ENCODE peak calls at places on chromosomes 13 and 19, in eight cellular contexts. C is A549, A is GM12878, P is HCT116, G is GM23338, W is HepG2, B is SK-N-SH, S is K562. X is an unnamed sample.
A peak's percentile ranks its signal among the peaks of the same experiment; 100 is the strongest.

GRCh38 chr19:49155005-49155826 is at the start of gene HRC:
- DNase-seq in G (peak; percentile 36), A (no peak), C (no peak), W (peak; percentile 47), B (no peak), P (no peak), S (peak; percentile 90), X (no peak)

GRCh38 chr13:45063261-45063870 is 56.9 kb upstream of the GTF2F2 start:
- DNase-seq in P (no peak), G (no peak), C (no peak), B (no peak), W (no peak), A (no peak), S (no peak), X (no peak)

GRCh38 chr13:26946675-26947342 is 186.2 kb upstream of the GPR12 start:
- DNase-seq in W (peak; percentile 64), B (peak; percentile 48), C (peak; percentile 50), P (peak; percentile 44), G (peak; percentile 74), S (peak; percentile 66), A (peak; percentile 16), X (peak; percentile 41)

GRCh38 chr13:98581971-98582702 is 5.2 kb upstream of the STK24 start:
- DNase-seq in A (no peak), S (no peak), C (no peak), G (no peak), B (no peak), W (no peak), P (no peak), X (no peak)

GRCh38 chr13:41813426-41813825 is 147.5 kb downstream of the VWA8 start:
- DNase-seq in G (no peak), C (no peak), P (no peak), A (no peak), W (no peak), S (no peak), B (no peak), X (no peak)

GRCh38 chr13:77196052-77196618 is 130.8 kb downstream of the MYCBP2 start:
- DNase-seq in W (no peak), B (no peak), A (no peak), C (no peak), P (no peak), S (no peak), G (no peak), X (no peak)

GRCh38 chr13:72884111-72884510 is 102.2 kb downstream of the PIBF1 start:
- DNase-seq in S (no peak), W (no peak), P (no peak), G (no peak), B (no peak), C (no peak), A (no peak), X (no peak)

GRCh38 chr19:56840452-56841193 is at the start of the genes PEG3 and ZIM2:
- DNase-seq in W (peak; percentile 85), B (peak; percentile 76), P (no peak), S (no peak), C (no peak), G (no peak), A (no peak), X (no peak)

GRCh38 chr13:97928306-97928705 is 25.2 kb upstream of the IPO5 start:
- DNase-seq in A (no peak), B (no peak), C (no peak), W (no peak), S (no peak), P (no peak), G (no peak), X (no peak)

GRCh38 chr19:18899624-18900560 is 3.9 kb upstream of the CERS1 start:
- DNase-seq in S (no peak), B (no peak), C (no peak), G (peak; percentile 23), W (no peak), A (no peak), P (no peak), X (no peak)

GRCh38 chr13:48873598-48873997 is 102.1 kb upstream of the FNDC3A start:
- DNase-seq in C (no peak), S (no peak), B (no peak), A (no peak), G (peak; percentile 76), W (no peak), P (no peak), X (no peak)

GRCh38 chr19:33690461-33691427 is 69.0 kb downstream of the CHST8 start:
- DNase-seq in W (no peak), P (no peak), A (no peak), B (peak; percentile 39), G (no peak), C (no peak), S (no peak), X (no peak)

GRCh38 chr13:41639955-41640780 is 182.8 kb downstream of the RGCC start:
- DNase-seq in W (peak; percentile 79), P (no peak), A (no peak), S (no peak), G (no peak), C (no peak), B (no peak), X (no peak)

GRCh38 chr13:74132152-74132767 is 1.9 kb downstream of the KLF12 start:
- DNase-seq in C (no peak), P (no peak), S (no peak), W (peak; percentile 15), B (no peak), G (peak; percentile 21), A (no peak), X (no peak)

GRCh38 chr13:97367427-97367826 is 66.5 kb upstream of the RAP2A start:
- DNase-seq in A (no peak), W (no peak), B (no peak), C (no peak), S (no peak), P (no peak), G (peak; percentile 26), X (no peak)

GRCh38 chr13:79386125-79386822 is 19.8 kb downstream of the RBM26 start:
- DNase-seq in W (no peak), P (no peak), G (no peak), B (no peak), C (no peak), A (no peak), S (no peak), X (no peak)

GRCh38 chr19:995051-995827 is 5.0 kb upstream of the GRIN3B start:
- DNase-seq in B (no peak), S (no peak), A (no peak), G (no peak), P (no peak), W (no peak), C (no peak), X (no peak)

GRCh38 chr13:48165063-48165462 is 67.9 kb upstream of the ITM2B start:
- DNase-seq in C (no peak), S (no peak), W (no peak), P (no peak), G (no peak), B (no peak), A (no peak), X (no peak)

GRCh38 chr13:111115841-111116500 is 861 bp downstream of the ARHGEF7 start:
- DNase-seq in A (no peak), G (peak; percentile 52), B (peak; percentile 80), P (no peak), W (peak; percentile 12), S (no peak), C (no peak), X (no peak)

GRCh38 chr13:40637644-40638043 is 28.8 kb downstream of the FOXO1 start:
- DNase-seq in A (no peak), P (no peak), W (no peak), B (no peak), C (no peak), G (no peak), S (no peak), X (no peak)

GRCh38 chr13:79631260-79631659 is 150.3 kb downstream of the NDFIP2 start:
- DNase-seq in B (no peak), G (peak; percentile 12), A (no peak), W (no peak), P (peak; percentile 56), S (no peak), C (peak; percentile 18), X (no peak)

DNA sequence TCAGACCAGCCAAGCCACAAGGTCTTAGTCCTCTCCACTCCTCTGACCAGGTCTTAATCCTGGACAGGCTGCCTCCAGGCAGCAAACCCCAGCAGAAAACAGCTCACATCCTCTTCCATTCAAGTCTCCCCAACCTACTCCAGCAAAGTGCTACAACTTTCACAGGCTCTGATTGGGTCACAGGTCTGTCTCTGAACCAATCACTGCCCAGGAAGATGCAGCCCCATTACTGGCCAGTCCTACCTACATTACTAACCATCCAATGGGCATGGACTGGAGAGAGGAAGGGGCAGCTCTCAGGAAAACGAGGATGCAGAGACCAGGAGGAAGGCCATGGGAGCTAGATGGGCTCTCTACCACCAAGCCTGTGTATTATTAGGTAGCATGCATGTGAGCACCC is 12.2 kb downstream of the MED26 start:
- DNase-seq in W (no peak), A (no peak), G (peak; percentile 44), S (no peak), C (no peak), P (no peak), B (peak; percentile 25), X (no peak)
- TF ChIP-seq REST in W (no peak), A (no peak), G (no peak), S (no peak), C (no peak), P (no peak), B (no peak), X (no peak)

GRCh38 chr19:38082256-38083118 is 141.5 kb downstream of the DPF1 start:
- DNase-seq in C (no peak), A (no peak), S (no peak), P (no peak), B (no peak), G (no peak), W (no peak), X (no peak)
- TF ChIP-seq REST in C (no peak), A (no peak), S (no peak), P (no peak), B (no peak), G (no peak), W (no peak), X (no peak)

GRCh38 chr19:38173324-38174041 is 50.5 kb downstream of the DPF1 start:
- DNase-seq in S (no peak), P (no peak), G (no peak), B (peak; percentile 76), A (no peak), C (no peak), W (no peak), X (no peak)
- TF ChIP-seq REST in S (no peak), P (no peak), G (no peak), B (no peak), A (no peak), C (no peak), W (no peak), X (no peak)

GRCh38 chr13:107075576-107075975 is 507.6 kb upstream of the ARGLU1 start:
- DNase-seq in P (no peak), S (no peak), G (no peak), B (no peak), W (no peak), A (no peak), C (no peak), X (no peak)

DNA sequence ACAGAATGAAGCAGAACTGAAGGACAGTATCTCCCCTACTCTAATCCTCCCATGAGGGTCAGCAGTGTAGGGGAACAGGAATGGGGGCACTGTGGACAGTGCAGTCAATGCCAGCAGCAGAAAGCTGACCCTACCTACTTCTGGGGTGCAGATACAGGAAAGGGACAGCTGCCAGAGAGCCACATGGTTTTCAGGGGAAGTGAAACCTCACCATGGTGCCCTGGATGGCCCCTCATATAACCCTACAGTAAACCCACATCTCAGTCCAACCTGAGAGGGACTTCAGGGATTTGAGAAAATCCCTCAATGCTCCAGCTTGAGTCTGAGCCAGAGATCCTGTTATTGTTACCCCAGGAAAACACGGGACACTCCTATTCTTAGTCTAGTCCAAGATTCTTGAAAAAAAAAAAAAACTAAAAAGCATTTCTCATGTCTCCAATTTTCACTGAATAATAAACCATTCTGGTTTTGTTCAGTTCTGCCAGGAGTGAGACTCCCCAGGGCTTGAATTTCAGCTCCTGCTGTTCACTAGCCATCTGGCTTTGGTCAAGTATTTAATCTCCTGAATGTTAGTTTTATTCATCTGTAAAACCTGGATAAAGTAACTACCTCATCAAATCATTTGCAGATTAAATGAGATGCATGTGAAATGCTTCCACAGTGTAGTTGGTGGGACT is 511.6 kb upstream of the ARGLU1 start:
- DNase-seq in A (no peak), W (no peak), C (no peak), G (no peak), S (no peak), B (no peak), P (no peak), X (no peak)
- TF ChIP-seq REST in A (no peak), W (no peak), C (no peak), G (no peak), S (no peak), B (no peak), P (no peak), X (no peak)